ENCODE peak calls at places on chromosomes 11 and 22, in seven cellular contexts. G is mesenchymal stem cell, U is neuronal stem cell, Y is H9, W is mesendoderm, T is H1, R is trophoblast cell. E is an unnamed sample.

GRCh38 chr22:23557036-23557435 is 23.1 kb downstream of the IGLL1 start:
- DNase-seq in W (no peak), Y (peak), U (no peak), R (no peak), T (no peak), G (no peak), E (no peak)

GRCh38 chr11:34837246-34837856 is 78.8 kb downstream of the APIP start:
- DNase-seq in G (no peak), U (no peak), Y (peak), R (no peak), W (peak), T (no peak), E (no peak)

GRCh38 chr22:30405731-30406130 is 8.9 kb downstream of the SEC14L2 start:
- DNase-seq in U (no peak), W (no peak), Y (no peak), R (no peak), G (no peak), T (no peak), E (no peak)

GRCh38 chr11:69530278-69531070 is 49.0 kb downstream of the LINC01488 start:
- DNase-seq in W (no peak), U (no peak), R (no peak), G (no peak), Y (no peak), T (no peak), E (no peak)

GRCh38 chr22:43313497-43314474 is 29.4 kb downstream of the SCUBE1 start:
- DNase-seq in T (no peak), R (peak), W (peak), Y (no peak), G (peak), U (no peak), E (no peak)

GRCh38 chr11:131606936-131607335 is 236.5 kb downstream of the NTM start:
- DNase-seq in Y (no peak), G (no peak), T (no peak), U (no peak), R (no peak), W (no peak), E (no peak)

GRCh38 chr11:120400564-120401364 is 64.6 kb downstream of the ARHGEF12 start:
- DNase-seq in G (peak), R (peak), T (no peak), W (peak), Y (no peak), U (no peak), E (peak)

GRCh38 chr11:30346068-30346688 is 23.3 kb downstream of the ARL14EP start:
- DNase-seq in G (peak), R (peak), T (no peak), Y (no peak), W (peak), U (peak), E (peak)

GRCh38 chr22:49327411-49327810 is 500.3 kb downstream of the BRD1 start:
- DNase-seq in R (no peak), W (no peak), U (no peak), T (no peak), Y (no peak), G (no peak), E (no peak)

GRCh38 chr11:32892355-32893090 is at the start of gene QSER1:
- DNase-seq in W (peak), Y (peak), R (peak), U (peak), G (peak), T (peak), E (peak)

GRCh38 chr22:22591348-22592299 is 32.6 kb upstream of the PRAME start:
- DNase-seq in G (no peak), Y (no peak), T (no peak), R (peak), W (no peak), U (no peak), E (peak)

DNA sequence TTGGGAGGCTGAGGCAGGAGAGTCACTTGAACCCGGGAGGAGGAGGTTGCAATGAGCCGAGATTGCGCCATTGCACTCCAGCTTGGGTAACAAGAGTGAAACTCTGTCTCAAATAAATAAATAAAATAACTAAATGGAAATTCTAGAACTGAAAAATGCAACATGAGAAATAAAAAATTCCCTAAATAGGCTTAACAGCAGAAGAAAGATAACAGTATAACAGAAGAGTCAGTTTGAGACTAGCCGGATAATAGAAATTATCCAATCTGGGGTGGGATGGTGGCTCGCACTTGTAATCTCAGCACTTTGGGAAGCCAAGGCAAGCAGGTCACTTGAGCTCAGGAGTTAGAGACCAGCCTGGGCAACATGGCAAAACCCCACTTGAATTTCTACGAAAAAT is 14.1 kb downstream of the SLC25A1 start:
- DNase-seq in W (no peak), Y (no peak), R (no peak), U (no peak), G (no peak), T (no peak), E (no peak)
- H3K4ac ChIP-seq in W (no peak), Y (no peak), R (no peak), U (no peak), G (no peak), T (no peak), E (no peak)

GRCh38 chr22:37748659-37749058 is 51.8 kb downstream of the TRIOBP start:
- DNase-seq in W (no peak), T (no peak), G (no peak), R (no peak), U (no peak), Y (no peak), E (no peak)
- H3K4ac ChIP-seq in W (no peak), T (no peak), G (no peak), R (no peak), U (no peak), Y (no peak), E (peak)

GRCh38 chr11:109015283-109015682 is 350.4 kb downstream of the DDX10 start:
- DNase-seq in R (peak), W (no peak), G (peak), T (no peak), U (no peak), Y (no peak), E (peak)
- H3K4ac ChIP-seq in R (no peak), W (no peak), G (no peak), T (no peak), U (no peak), Y (no peak), E (no peak)

GRCh38 chr11:60305906-60306619 is 21.0 kb upstream of the MS4A6E start:
- DNase-seq in R (peak), W (peak), U (no peak), G (peak), T (no peak), Y (no peak), E (no peak)

GRCh38 chr11:60310407-60310998 is 16.6 kb upstream of the MS4A6E start:
- DNase-seq in G (no peak), T (no peak), W (no peak), U (no peak), R (peak), Y (no peak), E (no peak)

GRCh38 chr11:60303661-60304060 is 23.2 kb downstream of the MS4A4A start:
- DNase-seq in Y (no peak), W (peak), R (peak), U (no peak), G (peak), T (no peak), E (no peak)

GRCh38 chr11:60307507-60308195 is 19.4 kb upstream of the MS4A6E start:
- DNase-seq in T (no peak), Y (no peak), U (no peak), R (no peak), W (no peak), G (no peak), E (no peak)
- H3K4ac ChIP-seq in T (no peak), Y (no peak), U (no peak), R (no peak), W (no peak), G (no peak), E (no peak)

GRCh38 chr22:33597274-33597985 is 322.8 kb downstream of the LARGE1 start:
- DNase-seq in T (peak), G (no peak), U (no peak), W (peak), Y (no peak), R (no peak), E (no peak)
- H3K4ac ChIP-seq in T (no peak), G (no peak), U (no peak), W (no peak), Y (no peak), R (no peak), E (no peak)

DNA sequence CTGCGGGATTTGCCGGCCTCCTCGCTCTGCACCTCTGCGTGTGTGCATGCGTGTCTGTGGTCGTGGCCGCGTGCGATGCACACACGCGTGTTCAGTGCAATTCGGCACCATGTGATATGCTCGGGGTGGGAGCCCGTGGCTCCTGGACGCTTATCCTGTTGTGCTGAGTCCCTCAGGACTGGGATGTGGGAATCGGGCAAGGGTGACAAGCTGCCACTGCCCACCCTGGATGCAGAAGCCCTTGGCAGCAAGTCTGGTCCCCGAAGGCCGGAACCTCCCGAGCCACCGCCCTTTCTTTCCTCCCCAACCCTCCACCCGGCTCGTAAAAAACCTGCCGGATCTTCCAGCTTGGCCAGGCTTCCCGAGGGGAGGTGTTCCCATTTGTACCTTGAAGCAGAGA is 128.2 kb downstream of the PHF21B start:
- DNase-seq in G (no peak), T (no peak), U (no peak), Y (no peak), W (no peak), R (no peak), E (no peak)
- H3K4ac ChIP-seq in G (no peak), T (no peak), U (no peak), Y (no peak), W (no peak), R (no peak), E (no peak)

DNA sequence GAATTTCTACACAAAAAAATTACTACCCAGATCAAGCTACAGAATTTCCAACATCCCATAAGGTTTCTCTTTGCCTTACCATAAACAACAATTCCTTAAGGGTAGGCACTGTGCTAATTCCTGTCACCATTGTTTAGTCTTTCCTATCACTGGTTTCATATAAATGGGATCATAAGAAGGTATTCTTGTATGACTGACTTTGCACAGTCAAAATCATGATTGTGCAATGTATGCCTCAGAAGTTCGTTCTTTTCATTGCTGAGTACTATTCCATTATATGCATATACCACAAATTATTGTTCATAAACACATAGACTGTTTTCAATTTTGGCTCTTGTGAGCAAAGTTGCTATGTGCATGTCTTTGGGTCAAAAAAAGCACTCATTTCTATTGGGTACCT is 611.6 kb upstream of the CADM1 start:
- DNase-seq in G (no peak), Y (no peak), U (no peak), T (no peak), R (no peak), W (no peak), E (no peak)
- H3K4ac ChIP-seq in G (no peak), Y (no peak), U (no peak), T (no peak), R (no peak), W (no peak), E (no peak)

GRCh38 chr11:60951909-60952741 is at the start of gene SLC15A3:
- DNase-seq in R (peak), Y (peak), T (peak), G (peak), W (peak), U (no peak), E (peak)
- H3K4ac ChIP-seq in R (no peak), Y (no peak), T (peak), G (peak), W (peak), U (peak), E (peak)

DNA sequence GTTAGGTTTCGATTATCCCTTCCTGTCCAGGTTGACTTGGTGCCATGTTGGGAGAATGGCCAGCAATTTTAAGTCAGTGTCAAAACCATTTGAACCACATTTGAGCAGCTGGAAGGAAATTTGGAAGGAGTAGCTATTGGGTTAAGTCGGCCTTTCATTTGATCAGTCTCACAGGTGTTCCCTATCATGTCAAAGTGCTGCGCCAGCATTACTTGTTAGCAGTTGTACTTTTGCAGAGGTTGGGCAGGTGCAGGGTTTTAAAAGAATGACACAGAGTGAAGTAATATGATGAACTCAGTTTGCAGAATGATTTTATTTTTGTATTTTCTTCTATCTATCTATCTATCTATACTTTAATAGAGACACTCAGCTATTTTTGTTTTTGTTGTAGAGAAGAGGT is 6.4 kb upstream of the TYMP start:
- DNase-seq in W (no peak), G (no peak), T (no peak), R (no peak), U (no peak), Y (no peak), E (no peak)
- H3K4ac ChIP-seq in W (no peak), G (no peak), T (no peak), R (no peak), U (no peak), Y (no peak), E (no peak)

E was measured in IMR-90.